ENCODE peak calls at places on chromosomes 6 and 20, in ten cellular contexts. One of them, this sample, is unnamed.
A peak's percentile ranks its signal among the peaks of the same experiment; 100 is the strongest.

GRCh38 chr6:133956413-133957049 is 3.5 kb downstream of the TBPL1 start:
- DNase-seq in iPS DF 6.9: no peak
- DNase-seq in epithelial cell of esophagus: no peak
- DNase-seq in endodermal cell: no peak
- DNase-seq in choroid plexus epithelial cell: no peak
- DNase-seq in SJSA1: no peak
- DNase-seq in AG04450: no peak
- DNase-seq in mucosa of descending colon: no peak
- DNase-seq in pancreas: no peak
- DNase-seq in GM23248: no peak
- DNase-seq in this sample: no peak

GRCh38 chr6:71879016-71879415 is 7.3 kb upstream of the RIMS1 start:
- DNase-seq in GM23248: peak; percentile 75
- DNase-seq in epithelial cell of esophagus: no peak
- DNase-seq in endodermal cell: no peak
- DNase-seq in pancreas: no peak
- DNase-seq in mucosa of descending colon: no peak
- DNase-seq in iPS DF 6.9: no peak
- DNase-seq in AG04450: no peak
- DNase-seq in SJSA1: no peak
- DNase-seq in choroid plexus epithelial cell: peak; percentile 1
- DNase-seq in this sample: no peak

GRCh38 chr6:30073489-30074240 is 1.9 kb downstream of the RNF39 start:
- DNase-seq in endodermal cell: no peak
- DNase-seq in choroid plexus epithelial cell: no peak
- DNase-seq in AG04450: no peak
- DNase-seq in GM23248: no peak
- DNase-seq in mucosa of descending colon: no peak
- DNase-seq in epithelial cell of esophagus: no peak
- DNase-seq in iPS DF 6.9: no peak
- DNase-seq in pancreas: no peak
- DNase-seq in SJSA1: no peak
- DNase-seq in this sample: no peak

GRCh38 chr6:12270551-12271228 is 19.5 kb upstream of the EDN1 start:
- DNase-seq in choroid plexus epithelial cell: peak; percentile 25
- DNase-seq in epithelial cell of esophagus: no peak
- DNase-seq in AG04450: no peak
- DNase-seq in iPS DF 6.9: no peak
- DNase-seq in pancreas: no peak
- DNase-seq in SJSA1: no peak
- DNase-seq in endodermal cell: no peak
- DNase-seq in mucosa of descending colon: no peak
- DNase-seq in GM23248: no peak
- DNase-seq in this sample: no peak

GRCh38 chr20:48544402-48545333 is 283.1 kb downstream of the PREX1 start:
- DNase-seq in SJSA1: no peak
- DNase-seq in epithelial cell of esophagus: no peak
- DNase-seq in choroid plexus epithelial cell: no peak
- DNase-seq in mucosa of descending colon: peak; percentile 59
- DNase-seq in GM23248: no peak
- DNase-seq in iPS DF 6.9: no peak
- DNase-seq in endodermal cell: peak; percentile 47
- DNase-seq in AG04450: no peak
- DNase-seq in pancreas: no peak
- DNase-seq in this sample: no peak

GRCh38 chr6:26432622-26433021 is 7.7 kb upstream of the BTN3A3 start:
- DNase-seq in choroid plexus epithelial cell: peak; percentile 89
- DNase-seq in AG04450: no peak
- DNase-seq in GM23248: peak; percentile 27
- DNase-seq in epithelial cell of esophagus: no peak
- DNase-seq in mucosa of descending colon: no peak
- DNase-seq in SJSA1: no peak
- DNase-seq in pancreas: no peak
- DNase-seq in endodermal cell: no peak
- DNase-seq in iPS DF 6.9: no peak
- DNase-seq in this sample: peak; percentile 71

GRCh38 chr6:40312213-40313015 is 274.8 kb downstream of the LRFN2 start:
- DNase-seq in epithelial cell of esophagus: peak; percentile 48
- DNase-seq in GM23248: peak; percentile 48
- DNase-seq in SJSA1: no peak
- DNase-seq in endodermal cell: no peak
- DNase-seq in AG04450: no peak
- DNase-seq in iPS DF 6.9: no peak
- DNase-seq in mucosa of descending colon: no peak
- DNase-seq in choroid plexus epithelial cell: no peak
- DNase-seq in pancreas: no peak
- DNase-seq in this sample: peak; percentile 11

GRCh38 chr20:62886709-62887058 is 25.1 kb upstream of the TCFL5 start:
- DNase-seq in pancreas: no peak
- DNase-seq in AG04450: no peak
- DNase-seq in epithelial cell of esophagus: no peak
- DNase-seq in endodermal cell: no peak
- DNase-seq in mucosa of descending colon: no peak
- DNase-seq in iPS DF 6.9: no peak
- DNase-seq in SJSA1: no peak
- DNase-seq in GM23248: no peak
- DNase-seq in choroid plexus epithelial cell: no peak
- DNase-seq in this sample: no peak

GRCh38 chr6:8639928-8640649 is 204.7 kb upstream of the SLC35B3 start:
- DNase-seq in choroid plexus epithelial cell: no peak
- DNase-seq in epithelial cell of esophagus: no peak
- DNase-seq in pancreas: no peak
- DNase-seq in SJSA1: no peak
- DNase-seq in AG04450: no peak
- DNase-seq in endodermal cell: no peak
- DNase-seq in iPS DF 6.9: no peak
- DNase-seq in GM23248: no peak
- DNase-seq in mucosa of descending colon: no peak
- DNase-seq in this sample: no peak

GRCh38 chr6:117955684-117956083 is 48.6 kb downstream of the SLC35F1 start:
- DNase-seq in mucosa of descending colon: no peak
- DNase-seq in epithelial cell of esophagus: no peak
- DNase-seq in iPS DF 6.9: no peak
- DNase-seq in SJSA1: no peak
- DNase-seq in GM23248: no peak
- DNase-seq in pancreas: no peak
- DNase-seq in choroid plexus epithelial cell: no peak
- DNase-seq in endodermal cell: no peak
- DNase-seq in AG04450: no peak
- DNase-seq in this sample: no peak

DNA sequence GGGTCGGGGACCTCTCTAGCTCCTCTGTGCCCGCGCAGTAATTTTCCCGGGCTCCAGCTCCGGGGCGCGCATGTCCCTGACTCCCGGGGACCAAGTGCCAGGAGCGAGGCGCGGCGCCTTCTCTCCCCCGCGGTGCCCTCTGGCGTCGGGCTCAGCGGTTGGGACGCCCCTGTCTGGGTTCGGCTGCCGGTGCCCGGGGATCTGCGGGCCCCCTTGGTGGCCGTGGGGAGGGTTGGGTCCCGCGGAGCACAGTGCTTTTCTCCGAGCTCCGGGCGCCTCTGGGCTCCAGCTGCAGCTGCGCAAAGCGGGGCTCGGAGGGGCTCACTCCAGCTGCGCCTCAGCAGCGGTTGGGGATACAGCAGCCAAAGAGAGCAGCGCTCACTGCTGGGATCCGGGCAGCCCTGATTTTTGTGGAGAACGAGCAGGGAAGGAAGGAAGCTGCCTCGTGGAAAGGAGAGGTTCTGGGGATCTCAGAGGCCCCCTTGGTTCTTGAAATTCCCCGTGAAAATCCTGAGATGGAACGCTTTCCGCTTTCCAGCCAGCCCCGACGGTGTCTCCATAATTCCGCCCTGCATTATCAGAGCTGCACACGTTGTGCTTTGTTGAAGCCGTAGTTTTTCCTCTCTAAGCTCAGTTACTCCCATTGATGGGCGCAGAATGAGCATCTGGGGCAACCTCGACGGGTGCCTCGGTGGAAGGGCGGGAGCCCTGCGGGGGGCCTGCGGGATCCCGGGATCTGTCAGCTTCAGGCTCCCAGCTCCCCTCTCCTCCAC is 863 bp downstream of the PPP1R14C start:
- DNase-seq in AG04450: no peak
- DNase-seq in endodermal cell: peak; percentile 42
- DNase-seq in SJSA1: no peak
- DNase-seq in choroid plexus epithelial cell: no peak
- DNase-seq in epithelial cell of esophagus: no peak
- DNase-seq in pancreas: peak; percentile 76
- DNase-seq in mucosa of descending colon: peak; percentile 49
- DNase-seq in iPS DF 6.9: no peak
- DNase-seq in GM23248: peak; percentile 56
- DNase-seq in this sample: no peak
- H3K4me3 ChIP-seq in AG04450: no peak overlapping the region
- H3K4me3 ChIP-seq in endodermal cell: peak overlapping the region; percentile 71
- H3K4me3 ChIP-seq in SJSA1: no peak overlapping the region
- H3K4me3 ChIP-seq in choroid plexus epithelial cell: no peak overlapping the region
- H3K4me3 ChIP-seq in epithelial cell of esophagus: peak overlapping the region; percentile 88
- H3K4me3 ChIP-seq in pancreas: peak overlapping the region; percentile 23
- H3K4me3 ChIP-seq in mucosa of descending colon: peak overlapping the region; percentile 33
- H3K4me3 ChIP-seq in iPS DF 6.9: peak overlapping the region; percentile 46
- H3K4me3 ChIP-seq in GM23248: peak overlapping the region; percentile 77
- H3K4me3 ChIP-seq in this sample: no peak overlapping the region

DNA sequence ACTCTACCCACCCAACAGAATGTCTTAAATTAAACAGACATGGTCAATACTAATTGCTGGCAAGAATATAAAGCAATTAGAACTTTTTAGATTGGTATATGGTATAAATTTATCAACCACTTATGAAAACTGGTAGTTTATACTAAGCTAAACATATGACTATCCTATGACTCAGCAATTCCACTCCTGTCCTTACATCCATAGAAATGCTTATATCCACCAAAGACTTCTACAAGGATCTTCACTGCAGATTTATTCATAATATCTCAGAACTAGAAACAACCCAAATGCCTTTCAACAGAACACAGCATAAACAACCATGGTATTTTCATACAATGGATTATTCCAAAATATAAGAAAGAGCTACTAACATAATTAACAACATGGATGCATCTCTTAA is 4.6 kb downstream of the ZNF184 start:
- DNase-seq in GM23248: peak; percentile 30
- DNase-seq in mucosa of descending colon: no peak
- DNase-seq in SJSA1: no peak
- DNase-seq in choroid plexus epithelial cell: peak; percentile 43
- DNase-seq in iPS DF 6.9: no peak
- DNase-seq in epithelial cell of esophagus: peak; percentile 48
- DNase-seq in pancreas: no peak
- DNase-seq in AG04450: peak; percentile 15
- DNase-seq in endodermal cell: no peak
- DNase-seq in this sample: peak; percentile 58
- H3K4me3 ChIP-seq in GM23248: no peak overlapping the region
- H3K4me3 ChIP-seq in mucosa of descending colon: no peak overlapping the region
- H3K4me3 ChIP-seq in SJSA1: no peak overlapping the region
- H3K4me3 ChIP-seq in choroid plexus epithelial cell: no peak overlapping the region
- H3K4me3 ChIP-seq in iPS DF 6.9: no peak overlapping the region
- H3K4me3 ChIP-seq in epithelial cell of esophagus: no peak overlapping the region
- H3K4me3 ChIP-seq in pancreas: no peak overlapping the region
- H3K4me3 ChIP-seq in AG04450: no peak overlapping the region
- H3K4me3 ChIP-seq in endodermal cell: no peak overlapping the region
- H3K4me3 ChIP-seq in this sample: no peak overlapping the region

DNA sequence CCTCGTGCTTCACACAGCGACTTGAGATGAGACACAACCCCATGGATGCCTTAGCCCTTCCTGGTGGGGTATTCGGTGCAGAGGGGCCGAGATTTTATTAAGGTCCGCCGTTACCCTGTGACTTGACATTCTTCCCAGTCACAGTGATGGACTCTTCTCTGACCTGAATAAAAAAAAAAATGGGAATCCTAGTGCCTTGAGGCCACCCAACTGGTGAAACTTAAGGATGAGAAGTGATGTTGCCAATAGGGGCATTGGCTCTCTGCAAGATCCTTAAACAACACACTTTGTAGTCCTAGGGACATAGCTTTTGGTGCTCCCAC is 740 bp upstream of the ADNP start:
- DNase-seq in iPS DF 6.9: no peak
- DNase-seq in mucosa of descending colon: no peak
- DNase-seq in choroid plexus epithelial cell: no peak
- DNase-seq in endodermal cell: no peak
- DNase-seq in pancreas: no peak
- DNase-seq in AG04450: no peak
- DNase-seq in GM23248: no peak
- DNase-seq in SJSA1: no peak
- DNase-seq in epithelial cell of esophagus: no peak
- DNase-seq in this sample: no peak
- H3K4me3 ChIP-seq in iPS DF 6.9: peak overlapping the region; percentile 99
- H3K4me3 ChIP-seq in mucosa of descending colon: no peak overlapping the region
- H3K4me3 ChIP-seq in choroid plexus epithelial cell: peak overlapping the region; percentile 84
- H3K4me3 ChIP-seq in endodermal cell: no peak overlapping the region
- H3K4me3 ChIP-seq in pancreas: peak overlapping the region; percentile 31
- H3K4me3 ChIP-seq in AG04450: peak overlapping the region; percentile 28
- H3K4me3 ChIP-seq in GM23248: peak overlapping the region; percentile 69
- H3K4me3 ChIP-seq in SJSA1: peak overlapping the region; percentile 78
- H3K4me3 ChIP-seq in epithelial cell of esophagus: peak overlapping the region; percentile 25
- H3K4me3 ChIP-seq in this sample: peak overlapping the region; percentile 20

GRCh38 chr6:144919573-144919972 is 634.4 kb downstream of the UTRN start:
- DNase-seq in endodermal cell: no peak
- DNase-seq in AG04450: no peak
- DNase-seq in SJSA1: no peak
- DNase-seq in epithelial cell of esophagus: no peak
- DNase-seq in mucosa of descending colon: no peak
- DNase-seq in choroid plexus epithelial cell: no peak
- DNase-seq in GM23248: no peak
- DNase-seq in pancreas: no peak
- DNase-seq in iPS DF 6.9: no peak
- DNase-seq in this sample: no peak
- H3K4me3 ChIP-seq in endodermal cell: no peak overlapping the region
- H3K4me3 ChIP-seq in AG04450: no peak overlapping the region
- H3K4me3 ChIP-seq in SJSA1: no peak overlapping the region
- H3K4me3 ChIP-seq in epithelial cell of esophagus: no peak overlapping the region
- H3K4me3 ChIP-seq in mucosa of descending colon: no peak overlapping the region
- H3K4me3 ChIP-seq in choroid plexus epithelial cell: no peak overlapping the region
- H3K4me3 ChIP-seq in GM23248: no peak overlapping the region
- H3K4me3 ChIP-seq in pancreas: no peak overlapping the region
- H3K4me3 ChIP-seq in iPS DF 6.9: no peak overlapping the region
- H3K4me3 ChIP-seq in this sample: no peak overlapping the region

This sample was measured in fibroblast of mammary gland.